ENCODE peak calls at places on chromosomes 13 and 19, in six cellular contexts. O is sigmoid colon, Z is heart left ventricle, A is GM23338, S is breast epithelium, W is right atrium auricular region. F is an unnamed sample.

GRCh38 chr13:78827471-78827870 is 168.5 kb upstream of the OBI1 start:
- DNase-seq in O (no peak), Z (no peak), A (peak; percentile 38), S (no peak), W (no peak), F (no peak)

GRCh38 chr13:22081430-22081829 is 410.6 kb downstream of the FGF9 start:
- DNase-seq in O (no peak), Z (no peak), A (no peak), S (no peak), W (no peak), F (no peak)

GRCh38 chr13:98315466-98315865 is 138.4 kb upstream of the RNF113B start:
- DNase-seq in O (no peak), Z (no peak), A (no peak), S (no peak), W (no peak), F (no peak)

GRCh38 chr13:35475960-35476943 is at the start of gene MAB21L1:
- DNase-seq in O (peak; percentile 71), Z (peak; percentile 46), A (peak; percentile 49), S (no peak), W (no peak), F (no peak)

GRCh38 chr13:102555914-102556553 is 40.8 kb upstream of the TPP2 start:
- DNase-seq in O (no peak), Z (no peak), A (peak; percentile 74), S (no peak), W (no peak), F (no peak)

GRCh38 chr13:75271851-75272250 is 210.1 kb downstream of the TBC1D4 start:
- DNase-seq in O (no peak), Z (no peak), A (no peak), S (no peak), W (no peak), F (no peak)

GRCh38 chr13:27170221-27170520 is 1.4 kb downstream of the USP12 start:
- DNase-seq in O (no peak), Z (no peak), A (no peak), S (no peak), W (no peak), F (no peak)

GRCh38 chr13:98265669-98266551 is 88.8 kb upstream of the RNF113B start:
- DNase-seq in O (no peak), Z (no peak), A (no peak), S (no peak), W (no peak), F (no peak)

GRCh38 chr19:35154535-35155406 is at the start of gene FXYD5:
- DNase-seq in O (peak; percentile 85), Z (peak; percentile 85), A (peak; percentile 86), S (peak; percentile 72), W (peak; percentile 85), F (no peak)

GRCh38 chr13:53058077-53058660 is 29.6 kb downstream of the OLFM4 start:
- DNase-seq in O (no peak), Z (no peak), A (no peak), S (no peak), W (no peak), F (no peak)

GRCh38 chr19:662207-662961 is 630 bp downstream of the RNF126 start:
- DNase-seq in O (peak; percentile 75), Z (peak; percentile 72), A (peak; percentile 70), S (no peak), W (no peak), F (no peak)

GRCh38 chr19:53372196-53372595 is 6.7 kb downstream of the ZNF525 start:
- DNase-seq in O (no peak), Z (no peak), A (no peak), S (no peak), W (no peak), F (no peak)

GRCh38 chr19:18731562-18732008 is 48.1 kb downstream of the CRTC1 start:
- DNase-seq in O (no peak), Z (peak; percentile 46), A (no peak), S (no peak), W (no peak), F (no peak)

GRCh38 chr19:45866400-45867176 is 2.5 kb downstream of the FOXA3 start:
- DNase-seq in O (no peak), Z (peak; percentile 36), A (no peak), S (no peak), W (no peak), F (no peak)

GRCh38 chr19:45873219-45873772 is 9.2 kb downstream of the FOXA3 start:
- DNase-seq in O (no peak), Z (no peak), A (no peak), S (no peak), W (no peak), F (no peak)

GRCh38 chr19:45874620-45874966 is 10.5 kb downstream of the FOXA3 start:
- DNase-seq in O (no peak), Z (no peak), A (no peak), S (no peak), W (no peak), F (no peak)

GRCh38 chr19:45872095-45872919 is 8.2 kb downstream of the FOXA3 start:
- DNase-seq in O (no peak), Z (no peak), A (no peak), S (no peak), W (no peak), F (no peak)

DNA sequence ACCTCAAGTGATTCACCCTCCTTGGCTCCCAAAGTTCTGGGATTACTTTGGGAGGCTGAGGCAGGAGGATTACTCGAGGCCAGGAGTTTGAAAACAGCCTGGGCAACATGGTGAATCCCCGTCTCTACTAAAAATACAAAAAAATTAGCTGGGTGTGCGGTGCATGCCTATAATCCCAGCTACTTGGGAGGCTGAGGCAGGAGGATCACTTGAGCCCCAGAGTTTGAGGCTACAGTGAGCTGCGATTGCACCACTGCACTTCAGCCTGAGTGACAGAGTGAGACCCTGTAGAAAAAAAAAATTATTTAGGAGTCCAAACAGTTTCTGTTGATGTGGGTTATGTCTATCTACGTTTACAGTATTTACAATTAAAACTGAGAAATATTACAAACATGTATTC is 6.7 kb downstream of the FOXA3 start:
- DNase-seq in O (no peak), Z (no peak), A (no peak), S (no peak), W (no peak), F (no peak)
- H3K27ac ChIP-seq in O (no peak overlapping the region), Z (no peak overlapping the region), A (no peak overlapping the region), S (no peak overlapping the region), W (no peak overlapping the region), F (no peak overlapping the region)

GRCh38 chr13:41938918-41939317 is 22.0 kb downstream of the VWA8 start:
- DNase-seq in O (no peak), Z (no peak), A (no peak), S (no peak), W (no peak), F (no peak)
- H3K27ac ChIP-seq in O (no peak overlapping the region), Z (no peak overlapping the region), A (no peak overlapping the region), S (no peak overlapping the region), W (no peak overlapping the region), F (no peak overlapping the region)

DNA sequence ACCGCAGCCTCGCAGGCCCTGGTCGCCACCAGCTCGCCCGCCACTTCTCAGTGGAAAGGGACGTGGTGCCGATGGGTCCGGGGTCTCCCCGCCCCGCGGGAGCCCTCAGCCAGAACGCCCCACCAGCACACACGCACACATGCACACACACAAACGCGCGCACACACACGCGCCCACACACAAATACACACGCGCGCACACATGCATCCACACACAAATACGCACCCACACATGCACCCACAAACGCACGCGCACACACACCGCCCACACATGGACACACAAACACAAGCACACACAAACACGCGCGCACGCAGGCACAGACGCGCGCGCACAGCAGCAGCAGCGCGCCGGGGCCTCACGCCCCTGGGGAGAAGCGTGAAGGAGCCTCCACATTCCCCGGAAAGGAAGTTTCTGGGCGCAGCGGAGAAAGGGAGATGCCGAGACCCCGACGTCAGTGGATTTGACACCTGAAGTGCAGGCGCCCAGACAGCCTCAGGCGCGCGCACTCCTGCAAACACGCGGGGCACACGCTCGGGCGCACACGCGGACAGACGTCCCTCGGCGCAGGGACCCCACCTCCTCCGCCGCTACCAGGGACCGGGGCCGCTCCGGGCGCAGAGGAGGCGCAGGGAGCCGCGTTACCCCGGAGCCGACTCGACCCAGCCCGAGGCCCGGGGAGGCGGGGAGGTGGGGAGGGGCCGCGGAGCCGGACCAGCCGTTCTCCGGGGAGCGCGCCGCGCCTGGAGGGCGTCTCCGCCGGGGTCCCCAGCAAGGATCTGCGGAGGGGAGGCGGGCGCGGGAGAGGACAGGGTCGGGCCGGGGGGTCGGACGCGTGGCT is 623 bp downstream of the RASA3 start:
- DNase-seq in O (no peak), Z (no peak), A (peak; percentile 50), S (no peak), W (peak; percentile 56), F (no peak)
- H3K27ac ChIP-seq in O (peak overlapping the region; percentile 83), Z (peak overlapping the region; percentile 77), A (no peak overlapping the region), S (peak overlapping the region; percentile 67), W (peak overlapping the region; percentile 88), F (peak overlapping the region; percentile 58)

DNA sequence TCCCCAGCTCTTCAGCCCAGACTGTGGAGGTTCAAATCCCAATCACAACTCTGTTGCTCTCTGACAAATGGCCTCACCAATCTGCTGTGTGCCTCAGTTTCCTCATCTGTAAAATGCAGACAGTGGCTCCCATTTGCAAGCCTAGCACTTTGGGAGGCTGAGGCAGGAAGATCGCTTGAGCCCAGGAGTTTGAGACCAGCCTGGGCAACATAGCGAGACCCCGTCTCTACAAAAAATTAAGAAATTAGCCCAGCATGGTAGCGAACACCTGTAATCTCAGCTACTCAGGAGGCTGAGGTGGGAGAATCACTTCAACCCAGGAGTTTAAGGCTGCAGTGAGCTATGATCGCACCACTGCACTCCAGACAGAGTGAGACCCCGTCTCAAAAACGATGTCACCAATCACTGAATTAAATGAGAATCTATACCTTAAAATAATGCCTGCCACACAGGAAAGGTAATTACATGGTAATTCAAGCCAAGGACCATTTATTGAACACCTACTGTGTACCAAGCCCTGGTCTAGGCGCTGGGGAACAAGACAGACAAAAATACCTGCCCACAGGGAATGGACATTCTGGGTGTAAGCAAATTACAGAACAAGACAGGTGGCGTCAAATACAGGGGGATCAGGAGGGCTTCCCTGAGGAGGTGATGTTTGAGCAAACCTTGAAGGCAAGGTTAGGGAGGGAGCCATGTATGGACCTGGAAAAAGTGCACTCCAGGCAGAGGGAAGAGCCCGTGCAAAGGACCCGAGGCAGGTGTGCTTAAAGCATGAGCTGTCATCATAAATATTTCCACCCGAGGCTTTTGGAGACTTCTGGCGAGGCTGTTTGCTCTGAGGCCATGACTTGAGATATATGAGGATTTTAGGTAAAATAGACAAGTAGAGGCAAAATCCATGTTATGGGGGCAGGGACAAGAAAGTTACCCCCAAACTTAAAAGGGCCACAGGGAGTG is 7.7 kb downstream of the NR2F6 start:
- DNase-seq in O (no peak), Z (no peak), A (no peak), S (no peak), W (no peak), F (no peak)
- H3K27ac ChIP-seq in O (no peak overlapping the region), Z (no peak overlapping the region), A (no peak overlapping the region), S (no peak overlapping the region), W (no peak overlapping the region), F (no peak overlapping the region)

DNA sequence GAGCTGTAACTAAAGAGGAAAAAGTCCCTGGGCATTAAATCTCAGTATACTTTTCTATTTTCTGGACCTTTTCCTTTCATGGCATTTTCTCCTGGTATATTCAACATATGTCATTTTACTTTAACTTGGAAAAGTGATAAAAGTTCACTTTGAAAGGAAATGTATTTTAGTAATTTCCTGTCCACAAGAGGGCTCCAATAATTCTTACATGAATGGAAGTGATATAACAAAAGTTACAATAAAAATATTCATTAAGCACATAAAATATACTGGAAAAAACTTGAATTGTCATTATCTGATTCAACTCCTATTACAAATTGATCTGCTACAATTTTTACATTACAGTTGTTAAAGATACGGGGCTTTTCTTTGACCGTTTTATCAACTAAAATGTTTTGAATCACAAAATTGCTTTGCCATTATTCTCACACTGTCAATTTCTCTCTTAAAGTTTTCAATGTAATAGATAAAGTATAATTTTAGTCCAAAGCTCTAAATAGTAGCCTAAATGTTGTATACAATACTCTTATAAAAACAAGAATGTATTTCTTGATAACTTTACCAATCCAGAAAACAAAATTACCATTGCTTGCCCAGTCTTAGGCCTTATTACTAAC is 4.9 kb downstream of the UBL3 start:
- DNase-seq in O (no peak), Z (no peak), A (no peak), S (no peak), W (no peak), F (no peak)
- H3K27ac ChIP-seq in O (no peak overlapping the region), Z (no peak overlapping the region), A (no peak overlapping the region), S (no peak overlapping the region), W (no peak overlapping the region), F (no peak overlapping the region)

F was measured in caudate nucleus.